ENCODE peak calls at places on chromosome 2, in eight cellular contexts. One of them, this sample, is unnamed.

GRCh38 chr2:1041012-1041805 is 90.6 kb downstream of the SNTG2 start:
- DNase-seq in kidney: no peak
- DNase-seq in neuronal stem cell: no peak
- DNase-seq in K562: no peak
- DNase-seq in mucosa of descending colon: no peak
- DNase-seq in A549: no peak
- DNase-seq in left ventricle myocardium inferior: no peak
- DNase-seq in CD8-positive, alpha-beta T cell: no peak
- DNase-seq in this sample: no peak

GRCh38 chr2:152093464-152093863 is 5.4 kb downstream of the CACNB4 start:
- DNase-seq in kidney: no peak
- DNase-seq in neuronal stem cell: no peak
- DNase-seq in A549: no peak
- DNase-seq in left ventricle myocardium inferior: no peak
- DNase-seq in mucosa of descending colon: no peak
- DNase-seq in CD8-positive, alpha-beta T cell: no peak
- DNase-seq in K562: no peak
- DNase-seq in this sample: no peak

GRCh38 chr2:121561617-121562268 is 31.1 kb downstream of the RNU4ATAC start:
- DNase-seq in A549: no peak
- DNase-seq in mucosa of descending colon: no peak
- DNase-seq in neuronal stem cell: no peak
- DNase-seq in left ventricle myocardium inferior: no peak
- DNase-seq in K562: no peak
- DNase-seq in CD8-positive, alpha-beta T cell: no peak
- DNase-seq in kidney: no peak
- DNase-seq in this sample: no peak

GRCh38 chr2:134365356-134365755 is 111.5 kb downstream of the MGAT5 start:
- DNase-seq in kidney: no peak
- DNase-seq in K562: peak; percentile 43
- DNase-seq in CD8-positive, alpha-beta T cell: no peak
- DNase-seq in left ventricle myocardium inferior: no peak
- DNase-seq in mucosa of descending colon: no peak
- DNase-seq in neuronal stem cell: no peak
- DNase-seq in A549: peak; percentile 20
- DNase-seq in this sample: no peak

GRCh38 chr2:170685591-170685990 is 29.5 kb upstream of the SP5 start:
- DNase-seq in left ventricle myocardium inferior: no peak
- DNase-seq in A549: no peak
- DNase-seq in kidney: no peak
- DNase-seq in mucosa of descending colon: no peak
- DNase-seq in neuronal stem cell: no peak
- DNase-seq in K562: no peak
- DNase-seq in CD8-positive, alpha-beta T cell: no peak
- DNase-seq in this sample: no peak

GRCh38 chr2:170222298-170222697 is 44.4 kb downstream of the MYO3B start:
- DNase-seq in K562: no peak
- DNase-seq in mucosa of descending colon: no peak
- DNase-seq in CD8-positive, alpha-beta T cell: no peak
- DNase-seq in left ventricle myocardium inferior: no peak
- DNase-seq in A549: no peak
- DNase-seq in neuronal stem cell: no peak
- DNase-seq in kidney: no peak
- DNase-seq in this sample: no peak

GRCh38 chr2:36371963-36372391 is 16.4 kb downstream of the CRIM1 start:
- DNase-seq in left ventricle myocardium inferior: no peak
- DNase-seq in K562: no peak
- DNase-seq in kidney: no peak
- DNase-seq in CD8-positive, alpha-beta T cell: no peak
- DNase-seq in A549: peak; percentile 75
- DNase-seq in neuronal stem cell: no peak
- DNase-seq in mucosa of descending colon: no peak
- DNase-seq in this sample: no peak

GRCh38 chr2:3001595-3002184 is 375.9 kb downstream of the EIPR1 start:
- DNase-seq in neuronal stem cell: no peak
- DNase-seq in K562: no peak
- DNase-seq in kidney: no peak
- DNase-seq in A549: peak; percentile 42
- DNase-seq in left ventricle myocardium inferior: no peak
- DNase-seq in CD8-positive, alpha-beta T cell: no peak
- DNase-seq in mucosa of descending colon: no peak
- DNase-seq in this sample: no peak

GRCh38 chr2:183995632-183996031 is 602.7 kb upstream of the ZNF804A start:
- DNase-seq in kidney: no peak
- DNase-seq in CD8-positive, alpha-beta T cell: no peak
- DNase-seq in A549: peak; percentile 50
- DNase-seq in neuronal stem cell: no peak
- DNase-seq in left ventricle myocardium inferior: no peak
- DNase-seq in mucosa of descending colon: no peak
- DNase-seq in K562: no peak
- DNase-seq in this sample: no peak

GRCh38 chr2:224802407-224802806 is 86.2 kb upstream of the CCDC195 start:
- DNase-seq in CD8-positive, alpha-beta T cell: no peak
- DNase-seq in left ventricle myocardium inferior: no peak
- DNase-seq in K562: no peak
- DNase-seq in neuronal stem cell: no peak
- DNase-seq in kidney: no peak
- DNase-seq in A549: no peak
- DNase-seq in mucosa of descending colon: no peak
- DNase-seq in this sample: no peak

GRCh38 chr2:191782351-191782750 is 64.5 kb downstream of the CAVIN2 start:
- DNase-seq in A549: no peak
- DNase-seq in K562: no peak
- DNase-seq in left ventricle myocardium inferior: no peak
- DNase-seq in mucosa of descending colon: no peak
- DNase-seq in CD8-positive, alpha-beta T cell: no peak
- DNase-seq in neuronal stem cell: no peak
- DNase-seq in kidney: no peak
- DNase-seq in this sample: no peak

GRCh38 chr2:73640537-73640936 is 1.7 kb downstream of the NAT8 start:
- DNase-seq in A549: no peak
- DNase-seq in CD8-positive, alpha-beta T cell: no peak
- DNase-seq in left ventricle myocardium inferior: no peak
- DNase-seq in mucosa of descending colon: no peak
- DNase-seq in neuronal stem cell: no peak
- DNase-seq in kidney: no peak
- DNase-seq in K562: no peak
- DNase-seq in this sample: no peak

GRCh38 chr2:3488768-3489448 is 30.4 kb downstream of the ADI1 start:
- DNase-seq in K562: peak; percentile 42
- DNase-seq in CD8-positive, alpha-beta T cell: no peak
- DNase-seq in neuronal stem cell: no peak
- DNase-seq in mucosa of descending colon: no peak
- DNase-seq in kidney: no peak
- DNase-seq in A549: no peak
- DNase-seq in left ventricle myocardium inferior: no peak
- DNase-seq in this sample: no peak

GRCh38 chr2:228083131-228083530 is 98.4 kb downstream of the SPHKAP start:
- DNase-seq in CD8-positive, alpha-beta T cell: no peak
- DNase-seq in A549: no peak
- DNase-seq in K562: no peak
- DNase-seq in neuronal stem cell: no peak
- DNase-seq in mucosa of descending colon: no peak
- DNase-seq in kidney: no peak
- DNase-seq in left ventricle myocardium inferior: no peak
- DNase-seq in this sample: no peak

GRCh38 chr2:241036397-241036963 is 38.1 kb downstream of the SNED1 start:
- DNase-seq in mucosa of descending colon: peak; percentile 75
- DNase-seq in K562: peak; percentile 62
- DNase-seq in left ventricle myocardium inferior: no peak
- DNase-seq in kidney: peak; percentile 86
- DNase-seq in neuronal stem cell: peak; percentile 56
- DNase-seq in A549: no peak
- DNase-seq in CD8-positive, alpha-beta T cell: peak; percentile 79
- DNase-seq in this sample: peak; percentile 85

GRCh38 chr2:85791704-85792565 is 38.1 kb downstream of the ATOH8 start:
- DNase-seq in A549: no peak
- DNase-seq in left ventricle myocardium inferior: no peak
- DNase-seq in neuronal stem cell: no peak
- DNase-seq in CD8-positive, alpha-beta T cell: no peak
- DNase-seq in mucosa of descending colon: no peak
- DNase-seq in kidney: peak; percentile 75
- DNase-seq in K562: no peak
- DNase-seq in this sample: no peak

GRCh38 chr2:171327043-171327496 is 106.7 kb downstream of the METTL8 start:
- DNase-seq in CD8-positive, alpha-beta T cell: no peak
- DNase-seq in K562: no peak
- DNase-seq in left ventricle myocardium inferior: no peak
- DNase-seq in A549: no peak
- DNase-seq in neuronal stem cell: no peak
- DNase-seq in kidney: no peak
- DNase-seq in mucosa of descending colon: no peak
- DNase-seq in this sample: no peak

GRCh38 chr2:70627499-70627898 is 73.9 kb upstream of the TGFA start:
- DNase-seq in mucosa of descending colon: no peak
- DNase-seq in A549: peak; percentile 64
- DNase-seq in neuronal stem cell: no peak
- DNase-seq in K562: peak; percentile 23
- DNase-seq in kidney: no peak
- DNase-seq in left ventricle myocardium inferior: no peak
- DNase-seq in CD8-positive, alpha-beta T cell: no peak
- DNase-seq in this sample: no peak

GRCh38 chr2:100643906-100644501 is 81.2 kb downstream of the PDCL3 start:
- DNase-seq in CD8-positive, alpha-beta T cell: peak; percentile 61
- DNase-seq in kidney: no peak
- DNase-seq in A549: no peak
- DNase-seq in K562: no peak
- DNase-seq in left ventricle myocardium inferior: no peak
- DNase-seq in neuronal stem cell: no peak
- DNase-seq in mucosa of descending colon: no peak
- DNase-seq in this sample: peak; percentile 71

GRCh38 chr2:2765839-2766495 is 434.9 kb upstream of the MYT1L start:
- DNase-seq in neuronal stem cell: no peak
- DNase-seq in mucosa of descending colon: no peak
- DNase-seq in left ventricle myocardium inferior: no peak
- DNase-seq in kidney: no peak
- DNase-seq in CD8-positive, alpha-beta T cell: no peak
- DNase-seq in K562: no peak
- DNase-seq in A549: no peak
- DNase-seq in this sample: no peak

GRCh38 chr2:175251425-175252041 is 70.0 kb upstream of the ATP5MC3 start:
- DNase-seq in mucosa of descending colon: no peak
- DNase-seq in neuronal stem cell: peak; percentile 17
- DNase-seq in kidney: no peak
- DNase-seq in left ventricle myocardium inferior: no peak
- DNase-seq in K562: peak; percentile 13
- DNase-seq in A549: peak; percentile 46
- DNase-seq in CD8-positive, alpha-beta T cell: no peak
- DNase-seq in this sample: peak; percentile 27

GRCh38 chr2:45551862-45552261 is 59.2 kb downstream of the SRBD1 start:
- DNase-seq in CD8-positive, alpha-beta T cell: no peak
- DNase-seq in neuronal stem cell: no peak
- DNase-seq in left ventricle myocardium inferior: no peak
- DNase-seq in K562: no peak
- DNase-seq in kidney: no peak
- DNase-seq in mucosa of descending colon: no peak
- DNase-seq in A549: no peak
- DNase-seq in this sample: no peak
- H3K4me3 ChIP-seq in CD8-positive, alpha-beta T cell: no peak overlapping the region
- H3K4me3 ChIP-seq in neuronal stem cell: no peak overlapping the region
- H3K4me3 ChIP-seq in left ventricle myocardium inferior: no peak overlapping the region
- H3K4me3 ChIP-seq in K562: no peak overlapping the region
- H3K4me3 ChIP-seq in kidney: no peak overlapping the region
- H3K4me3 ChIP-seq in mucosa of descending colon: no peak overlapping the region
- H3K4me3 ChIP-seq in A549: no peak overlapping the region
- H3K4me3 ChIP-seq in this sample: no peak overlapping the region

DNA sequence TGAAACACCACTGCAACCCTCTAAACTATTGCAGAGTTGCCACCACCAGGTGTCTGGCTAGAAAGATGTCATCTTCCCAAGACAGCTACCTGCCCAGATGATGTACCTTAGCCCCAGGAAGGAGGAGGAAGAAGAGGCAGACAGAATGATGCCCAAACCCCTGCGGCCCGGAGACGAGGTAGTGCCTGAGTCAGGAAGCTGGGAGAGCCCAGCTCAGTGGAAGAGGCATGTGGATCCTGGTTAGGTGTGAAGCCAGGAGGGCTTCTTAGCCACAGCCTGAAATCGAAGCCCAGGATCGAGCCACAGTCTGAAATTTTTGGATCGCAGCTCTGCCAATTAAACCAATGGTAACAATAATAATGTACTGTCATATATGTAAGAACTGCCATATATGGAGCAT is 19.1 kb upstream of the CYP1B1 start:
- DNase-seq in A549: no peak
- DNase-seq in mucosa of descending colon: no peak
- DNase-seq in K562: no peak
- DNase-seq in CD8-positive, alpha-beta T cell: no peak
- DNase-seq in left ventricle myocardium inferior: no peak
- DNase-seq in neuronal stem cell: no peak
- DNase-seq in kidney: peak; percentile 65
- DNase-seq in this sample: no peak
- H3K4me1 ChIP-seq in A549: peaks cover 52% of the 10 kb centered on the region
- H3K4me1 ChIP-seq in mucosa of descending colon: no peaks in the 10 kb centered on the region
- H3K4me1 ChIP-seq in K562: no peaks in the 10 kb centered on the region
- H3K4me1 ChIP-seq in CD8-positive, alpha-beta T cell: no peaks in the 10 kb centered on the region
- H3K4me1 ChIP-seq in left ventricle myocardium inferior: peaks cover 87% of the 10 kb centered on the region
- H3K4me1 ChIP-seq in neuronal stem cell: peaks cover 16% of the 10 kb centered on the region
- H3K4me1 ChIP-seq in kidney: peaks cover 21% of the 10 kb centered on the region
- H3K4me1 ChIP-seq in this sample: no peaks in the 10 kb centered on the region

GRCh38 chr2:218370410-218371063 is 11.5 kb upstream of the SLC11A1 start:
- DNase-seq in CD8-positive, alpha-beta T cell: no peak
- DNase-seq in kidney: peak; percentile 81
- DNase-seq in A549: no peak
- DNase-seq in left ventricle myocardium inferior: peak; percentile 41
- DNase-seq in K562: no peak
- DNase-seq in neuronal stem cell: no peak
- DNase-seq in mucosa of descending colon: no peak
- DNase-seq in this sample: no peak

GRCh38 chr2:218367415-218368149 is 10.9 kb downstream of the CATIP start:
- DNase-seq in left ventricle myocardium inferior: peak; percentile 93
- DNase-seq in neuronal stem cell: peak; percentile 61
- DNase-seq in kidney: peak; percentile 97
- DNase-seq in CD8-positive, alpha-beta T cell: peak; percentile 84
- DNase-seq in K562: peak; percentile 90
- DNase-seq in A549: peak; percentile 81
- DNase-seq in mucosa of descending colon: peak; percentile 94
- DNase-seq in this sample: peak; percentile 67

GRCh38 chr2:218368150-218368528 is 11.5 kb downstream of the CATIP start:
- DNase-seq in neuronal stem cell: no peak
- DNase-seq in K562: no peak
- DNase-seq in mucosa of descending colon: no peak
- DNase-seq in CD8-positive, alpha-beta T cell: no peak
- DNase-seq in kidney: peak; percentile 73
- DNase-seq in A549: no peak
- DNase-seq in left ventricle myocardium inferior: no peak
- DNase-seq in this sample: no peak

GRCh38 chr2:218369374-218369773 is 12.7 kb upstream of the SLC11A1 start:
- DNase-seq in K562: no peak
- DNase-seq in kidney: peak; percentile 22
- DNase-seq in left ventricle myocardium inferior: no peak
- DNase-seq in neuronal stem cell: no peak
- DNase-seq in CD8-positive, alpha-beta T cell: no peak
- DNase-seq in A549: no peak
- DNase-seq in mucosa of descending colon: no peak
- DNase-seq in this sample: no peak

GRCh38 chr2:218368621-218369153 is 12.0 kb downstream of the CATIP start:
- DNase-seq in left ventricle myocardium inferior: no peak
- DNase-seq in kidney: peak; percentile 77
- DNase-seq in A549: no peak
- DNase-seq in CD8-positive, alpha-beta T cell: no peak
- DNase-seq in K562: no peak
- DNase-seq in mucosa of descending colon: peak; percentile 64
- DNase-seq in neuronal stem cell: no peak
- DNase-seq in this sample: no peak
- H3K4me3 ChIP-seq in left ventricle myocardium inferior: peak overlapping the region; percentile 76
- H3K4me3 ChIP-seq in kidney: no peak overlapping the region
- H3K4me3 ChIP-seq in A549: no peak overlapping the region
- H3K4me3 ChIP-seq in CD8-positive, alpha-beta T cell: no peak overlapping the region
- H3K4me3 ChIP-seq in K562: no peak overlapping the region
- H3K4me3 ChIP-seq in mucosa of descending colon: no peak overlapping the region
- H3K4me3 ChIP-seq in neuronal stem cell: no peak overlapping the region
- H3K4me3 ChIP-seq in this sample: no peak overlapping the region

GRCh38 chr2:163715199-163715598 is 20.6 kb downstream of the FIGN start:
- DNase-seq in left ventricle myocardium inferior: no peak
- DNase-seq in CD8-positive, alpha-beta T cell: no peak
- DNase-seq in A549: no peak
- DNase-seq in neuronal stem cell: no peak
- DNase-seq in K562: no peak
- DNase-seq in kidney: no peak
- DNase-seq in mucosa of descending colon: no peak
- DNase-seq in this sample: no peak
- H3K4me1 ChIP-seq in left ventricle myocardium inferior: peaks cover 100% of the 10 kb centered on the region
- H3K4me1 ChIP-seq in CD8-positive, alpha-beta T cell: no peaks in the 10 kb centered on the region
- H3K4me1 ChIP-seq in A549: peaks cover 15% of the 10 kb centered on the region
- H3K4me1 ChIP-seq in neuronal stem cell: peaks cover 25% of the 10 kb centered on the region
- H3K4me1 ChIP-seq in K562: no peaks in the 10 kb centered on the region
- H3K4me1 ChIP-seq in kidney: peaks cover 3% of the 10 kb centered on the region
- H3K4me1 ChIP-seq in mucosa of descending colon: no peaks in the 10 kb centered on the region
- H3K4me1 ChIP-seq in this sample: no peaks in the 10 kb centered on the region

This sample was measured in CD4-positive, alpha-beta memory T cell.